ENCODE peak calls at places on chromosomes 6 and 20, in nine cellular contexts. Q, N, G, M, I, Y, U, J and B are unnamed samples.
A peak's percentile ranks its signal among the peaks of the same experiment; 100 is the strongest.

GRCh38 chr20:5844063-5844681 is 94.0 kb downstream of the SHLD1 start:
- DNase-seq in Q (peak; percentile 56), N (no peak), G (no peak), M (no peak), I (peak; percentile 28), Y (no peak), U (no peak), J (peak; percentile 46), B (no peak)

GRCh38 chr20:48776306-48776705 is 51.5 kb downstream of the PREX1 start:
- DNase-seq in Q (no peak), N (no peak), G (no peak), M (no peak), I (peak; percentile 43), Y (no peak), U (no peak), J (no peak), B (no peak)

GRCh38 chr6:161417712-161418457 is 144.0 kb upstream of the AGPAT4 start:
- DNase-seq in Q (no peak), N (peak; percentile 32), G (peak; percentile 78), M (peak; percentile 78), I (peak; percentile 85), Y (no peak), U (no peak), J (no peak), B (no peak)

GRCh38 chr6:168343239-168344167 is 23.9 kb upstream of the DACT2 start:
- DNase-seq in Q (no peak), N (no peak), G (no peak), M (no peak), I (no peak), Y (no peak), U (no peak), J (no peak), B (no peak)

GRCh38 chr6:134519456-134519855 is 201.5 kb upstream of the SGK1 start:
- DNase-seq in Q (no peak), N (no peak), G (no peak), M (peak; percentile 65), I (peak; percentile 51), Y (peak; percentile 55), U (no peak), J (peak; percentile 46), B (no peak)

GRCh38 chr20:57688864-57689263 is 21.0 kb downstream of the PMEPA1 start:
- DNase-seq in Q (no peak), N (no peak), G (peak; percentile 54), M (no peak), I (no peak), Y (no peak), U (peak; percentile 52), J (no peak), B (no peak)

GRCh38 chr20:50484271-50484976 is 25.8 kb upstream of the PTPN1 start:
- DNase-seq in Q (no peak), N (no peak), G (no peak), M (no peak), I (no peak), Y (no peak), U (no peak), J (no peak), B (no peak)

GRCh38 chr20:20505554-20505953 is 137.7 kb downstream of the INSM1 start:
- DNase-seq in Q (no peak), N (no peak), G (no peak), M (no peak), I (no peak), Y (no peak), U (no peak), J (no peak), B (no peak)

GRCh38 chr20:62145688-62146018 is 2.1 kb downstream of the SS18L1 start:
- DNase-seq in Q (no peak), N (no peak), G (no peak), M (no peak), I (no peak), Y (no peak), U (no peak), J (no peak), B (no peak)

GRCh38 chr20:62143976-62144825 is 632 bp downstream of the SS18L1 start:
- DNase-seq in Q (peak; percentile 42), N (peak; percentile 47), G (peak; percentile 65), M (peak; percentile 79), I (peak; percentile 60), Y (peak; percentile 67), U (peak; percentile 42), J (peak; percentile 70), B (peak; percentile 72)

GRCh38 chr20:62141397-62142251 is 1.6 kb downstream of the PSMA7 start:
- DNase-seq in Q (peak; percentile 64), N (no peak), G (no peak), M (no peak), I (peak; percentile 38), Y (peak; percentile 37), U (no peak), J (peak; percentile 54), B (no peak)

GRCh38 chr20:62142252-62143117 is 709 bp downstream of the PSMA7 start:
- DNase-seq in Q (no peak), N (no peak), G (peak; percentile 55), M (no peak), I (no peak), Y (peak; percentile 20), U (no peak), J (no peak), B (peak; percentile 61)

DNA sequence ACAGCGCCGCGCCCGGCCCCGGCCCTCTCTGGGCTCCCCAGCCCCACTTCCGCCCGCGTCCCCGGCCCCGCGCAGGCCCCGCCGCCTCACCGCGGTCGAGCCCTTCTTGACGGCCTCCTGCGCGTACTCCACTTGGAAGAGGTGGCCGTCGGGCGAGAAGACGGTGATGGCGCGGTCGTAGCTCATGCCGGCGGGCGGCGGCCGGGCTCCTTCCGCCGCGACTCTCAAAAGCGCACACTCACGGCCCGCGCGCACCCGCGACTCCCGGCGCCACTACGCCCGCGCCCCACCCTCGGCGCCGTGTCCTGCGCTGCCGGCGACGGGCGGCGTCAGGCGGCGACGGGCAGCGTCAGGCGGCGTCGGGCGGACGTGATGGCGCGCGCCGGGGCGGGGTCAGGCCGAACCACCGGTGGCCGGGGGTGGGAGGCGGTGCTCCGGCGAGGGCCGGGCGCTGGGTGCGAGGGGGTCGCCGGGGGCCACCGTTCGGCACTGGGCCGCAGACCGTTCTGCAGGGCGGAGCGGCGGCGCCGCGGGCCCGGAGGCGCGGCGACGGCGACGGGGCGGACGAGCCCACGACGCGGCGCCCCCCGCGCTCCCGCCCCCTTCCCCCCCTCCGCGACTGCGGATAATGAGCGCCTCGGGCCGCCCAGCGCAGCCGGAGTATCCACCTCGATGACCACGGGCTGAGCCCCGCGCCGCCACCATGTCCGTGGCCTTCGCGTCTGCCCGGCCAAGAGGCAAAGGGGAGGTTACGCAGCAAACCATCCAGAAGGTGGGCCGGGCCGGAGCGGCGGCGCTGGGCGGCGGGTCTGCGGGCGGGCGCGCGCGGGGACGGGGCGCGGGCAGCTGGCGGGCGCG is at the start of the genes PSMA7 and SS18L1:
- DNase-seq in Q (peak; percentile 84), N (peak; percentile 82), G (peak; percentile 88), M (peak; percentile 94), I (peak; percentile 80), Y (peak; percentile 81), U (peak; percentile 83), J (peak; percentile 88), B (peak; percentile 98)
- TF ChIP-seq POLR2A in Q (peak; percentile 74), N (peak; percentile 91), G (peak; percentile 88), M (peak; percentile 87), I (peak; percentile 87), Y (peak; percentile 70), U (peak; percentile 86), J (peak; percentile 96), B (peak; percentile 76)

GRCh38 chr6:17601389-17601703 is 1.2 kb downstream of the FAM8A1 start:
- DNase-seq in Q (no peak), N (no peak), G (no peak), M (no peak), I (peak; percentile 5), Y (peak; percentile 36), U (no peak), J (no peak), B (no peak)

GRCh38 chr6:17596085-17596484 is 4.0 kb upstream of the FAM8A1 start:
- DNase-seq in Q (no peak), N (no peak), G (no peak), M (no peak), I (no peak), Y (no peak), U (no peak), J (no peak), B (no peak)

GRCh38 chr6:17599885-17600526 is at the start of gene FAM8A1:
- DNase-seq in Q (peak; percentile 91), N (peak; percentile 95), G (peak; percentile 96), M (peak; percentile 98), I (peak; percentile 80), Y (peak; percentile 84), U (peak; percentile 95), J (peak; percentile 98), B (peak; percentile 96)

GRCh38 chr6:17602888-17603287 is 2.8 kb downstream of the FAM8A1 start:
- DNase-seq in Q (peak; percentile 87), N (no peak), G (no peak), M (no peak), I (no peak), Y (no peak), U (no peak), J (no peak), B (no peak)

DNA sequence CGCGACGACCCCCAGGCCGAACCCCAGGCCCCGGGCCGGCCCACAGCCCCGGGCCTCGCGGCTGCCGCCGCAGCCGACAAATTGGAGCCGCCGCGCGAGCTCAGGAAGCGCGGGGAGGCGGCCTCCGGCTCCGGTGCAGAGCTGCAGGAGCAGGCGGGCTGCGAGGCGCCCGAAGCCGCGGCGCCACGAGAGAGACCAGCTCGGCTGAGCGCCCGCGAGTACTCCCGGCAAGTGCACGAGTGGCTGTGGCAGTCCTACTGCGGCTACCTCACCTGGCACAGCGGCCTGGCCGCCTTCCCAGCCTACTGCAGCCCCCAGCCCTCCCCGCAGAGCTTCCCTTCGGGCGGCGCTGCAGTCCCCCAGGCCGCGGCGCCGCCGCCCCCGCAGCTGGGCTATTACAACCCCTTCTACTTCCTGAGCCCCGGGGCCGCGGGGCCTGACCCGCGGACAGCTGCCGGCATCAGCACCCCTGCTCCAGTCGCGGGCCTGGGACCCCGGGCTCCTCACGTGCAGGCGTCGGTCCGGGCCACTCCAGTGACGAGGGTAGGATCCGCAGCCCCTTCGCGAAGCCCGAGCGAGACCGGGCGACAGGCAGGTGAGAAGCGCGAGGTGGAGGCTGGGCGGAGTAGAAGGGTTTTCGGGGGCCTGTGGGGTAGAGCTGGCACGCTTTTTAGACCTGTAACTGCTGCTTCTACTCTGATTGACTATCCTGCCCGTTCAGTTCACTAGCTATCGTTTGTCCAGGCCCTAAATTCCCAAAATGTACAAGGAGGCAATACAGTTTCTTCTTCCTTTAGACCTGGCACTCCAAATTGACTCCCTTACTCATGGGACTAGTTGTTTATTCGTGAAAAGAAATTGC is 656 bp downstream of the FAM8A1 start:
- DNase-seq in Q (peak; percentile 24), N (peak; percentile 39), G (peak; percentile 72), M (peak; percentile 80), I (peak; percentile 12), Y (peak; percentile 44), U (peak; percentile 47), J (peak; percentile 40), B (peak; percentile 82)
- TF ChIP-seq POLR2A in Q (no peak), N (no peak), G (no peak), M (no peak), I (no peak), Y (no peak), U (no peak), J (no peak), B (peak; percentile 17)

DNA sequence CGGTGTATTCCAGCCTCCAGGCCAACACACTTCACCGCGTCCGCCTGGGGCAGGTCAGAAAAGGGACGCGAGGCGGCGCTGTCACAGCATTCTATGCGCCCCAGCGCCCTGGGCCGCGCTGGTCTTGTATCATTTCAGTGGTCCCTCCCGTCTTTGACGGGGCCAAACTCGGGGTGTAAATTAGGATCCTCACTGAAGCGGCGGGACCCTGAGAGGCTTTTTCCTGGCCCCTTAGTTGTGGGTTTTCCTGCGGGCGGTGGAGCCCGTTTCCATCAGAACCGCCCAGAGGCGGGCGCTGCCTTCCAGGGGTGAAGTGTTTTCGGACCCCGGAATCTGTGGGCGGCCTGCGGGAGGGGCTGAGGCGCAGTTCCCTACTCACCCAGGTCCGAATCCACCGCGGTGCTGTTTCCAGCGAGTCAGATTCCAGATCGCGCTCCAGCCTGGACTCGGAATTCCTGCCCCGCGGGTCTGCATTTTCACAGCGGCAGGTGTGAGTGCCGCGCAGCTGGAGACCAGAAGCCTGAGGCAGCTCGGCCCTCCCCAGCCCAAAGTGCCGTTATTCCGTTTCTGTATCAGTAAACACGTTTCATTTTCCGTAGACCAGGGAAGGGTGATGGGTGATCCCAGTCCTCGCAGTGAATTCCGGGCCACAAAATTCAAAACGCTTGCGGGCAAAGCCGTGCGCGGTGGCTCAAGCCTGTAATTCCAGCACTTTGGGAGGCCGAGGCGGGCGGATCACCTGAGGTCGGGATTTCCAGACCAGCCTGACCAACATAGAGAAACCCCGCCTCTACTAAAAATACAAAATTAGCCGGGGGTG is 3.9 kb upstream of the MICB start:
- DNase-seq in Q (peak; percentile 70), N (peak; percentile 73), G (peak; percentile 60), M (peak; percentile 91), I (peak; percentile 70), Y (peak; percentile 86), U (peak; percentile 70), J (peak; percentile 76), B (peak; percentile 85)
- TF ChIP-seq POLR2A in Q (no peak), N (peak; percentile 18), G (no peak), M (no peak), I (no peak), Y (no peak), U (no peak), J (no peak), B (no peak)

DNA sequence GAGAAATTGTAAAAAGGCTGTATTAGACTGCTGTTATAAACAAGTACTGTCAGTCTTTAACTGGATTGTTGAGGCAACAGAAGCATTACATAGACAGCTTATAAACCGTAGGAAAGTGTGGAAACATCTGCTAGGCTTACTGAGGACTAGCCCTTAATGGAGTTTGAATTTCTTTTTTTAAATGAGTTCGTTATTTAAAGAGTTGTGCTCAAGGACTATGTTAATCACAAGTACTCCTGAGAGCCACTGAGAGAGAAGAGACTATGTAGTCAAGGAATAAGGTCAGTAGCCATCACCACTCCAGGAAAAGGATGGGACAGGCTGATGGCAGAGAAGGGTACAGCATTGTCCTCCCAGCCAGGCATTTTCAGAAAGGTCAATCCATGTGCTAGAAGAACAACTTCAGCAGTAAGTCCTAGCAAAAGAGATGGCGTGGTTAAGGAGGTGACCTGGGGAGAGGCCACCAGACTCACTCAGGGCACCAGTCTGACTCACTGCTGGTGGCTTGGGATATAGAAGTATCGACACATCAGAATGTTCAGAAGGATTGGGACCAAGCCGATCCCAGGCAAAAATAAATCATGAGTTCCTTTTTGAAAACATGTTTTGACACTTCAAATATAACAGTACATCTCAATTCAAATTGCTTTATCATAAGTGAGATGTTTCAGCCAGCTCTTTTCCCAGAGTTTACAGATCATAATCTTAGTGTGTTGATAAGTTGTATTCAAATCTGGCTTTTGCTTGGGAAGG is 6.4 kb downstream of the RPS12 start:
- DNase-seq in Q (peak; percentile 20), N (no peak), G (no peak), M (no peak), I (peak; percentile 52), Y (peak; percentile 29), U (no peak), J (no peak), B (peak; percentile 27)
- TF ChIP-seq POLR2A in Q (peak; percentile 76), N (no peak), G (no peak), M (no peak), I (peak; percentile 45), Y (peak; percentile 63), U (no peak), J (no peak), B (peak; percentile 81)